ENCODE peak calls at places on chromosomes 12 and 14, in seven cellular contexts. B is lung; J is upper lobe of right lung; H is CD8-positive, alpha-beta memory T cell; U is MM.1S; Z is CD8-positive, alpha-beta T cell; D is right cardiac atrium. C is an unnamed sample.

GRCh38 chr14:95895720-95896119 is 19.1 kb downstream of the TUNAR start:
- DNase-seq in J (no peak), Z (no peak), U (peak; percentile 46), H (no peak), B (no peak), D (no peak), C (peak; percentile 31)

GRCh38 chr12:124401563-124402180 is 106.8 kb downstream of the RFLNA start:
- DNase-seq in U (no peak), B (no peak), J (no peak), H (no peak), Z (no peak), D (no peak), C (no peak)

GRCh38 chr12:111453071-111453989 is 47.6 kb downstream of the SH2B3 start:
- DNase-seq in D (no peak), H (no peak), J (no peak), U (no peak), Z (no peak), B (peak; percentile 24), C (no peak)

GRCh38 chr12:95191060-95191696 is 26.1 kb downstream of the FGD6 start:
- DNase-seq in Z (no peak), J (no peak), B (no peak), U (no peak), D (no peak), H (no peak), C (no peak)

GRCh38 chr12:101925352-101925751 is 48.0 kb downstream of the DRAM1 start:
- DNase-seq in B (peak; percentile 69), D (peak; percentile 77), H (no peak), Z (no peak), U (no peak), J (no peak), C (peak; percentile 98)

GRCh38 chr12:113980537-113981337 is 14.6 kb upstream of the RBM19 start:
- DNase-seq in H (peak; percentile 10), D (peak; percentile 20), U (peak; percentile 27), B (no peak), J (no peak), Z (peak; percentile 14), C (peak; percentile 87)

GRCh38 chr12:119547016-119547415 is 46.6 kb upstream of the TMEM233 start:
- DNase-seq in Z (no peak), U (no peak), J (no peak), H (no peak), D (no peak), B (no peak), C (no peak)

GRCh38 chr14:104898195-104898558 is 26.5 kb upstream of the PLD4 start:
- DNase-seq in J (no peak), H (no peak), D (no peak), U (no peak), B (no peak), Z (no peak), C (no peak)

GRCh38 chr14:105480807-105481801 is 5.6 kb upstream of the CRIP1 start:
- DNase-seq in J (peak; percentile 93), U (peak; percentile 53), D (peak; percentile 89), B (peak; percentile 89), H (peak; percentile 87), Z (peak; percentile 90), C (peak; percentile 92)

GRCh38 chr12:95622879-95623278 is 71.6 kb upstream of the USP44 start:
- DNase-seq in U (no peak), D (no peak), J (no peak), H (no peak), Z (no peak), B (no peak), C (no peak)

GRCh38 chr12:46265102-46265501 is 3.7 kb downstream of the SLC38A1 start:
- DNase-seq in H (no peak), U (no peak), D (no peak), B (no peak), Z (no peak), J (no peak), C (peak; percentile 5)

GRCh38 chr12:46263140-46264017 is 5.5 kb downstream of the SLC38A1 start:
- DNase-seq in D (no peak), H (no peak), J (no peak), Z (no peak), B (no peak), U (no peak), C (no peak)

GRCh38 chr12:46265734-46266133 is 3.1 kb downstream of the SLC38A1 start:
- DNase-seq in Z (no peak), U (no peak), H (no peak), D (no peak), J (no peak), B (no peak), C (no peak)

GRCh38 chr12:46266382-46266791 is 2.5 kb downstream of the SLC38A1 start:
- DNase-seq in D (no peak), U (peak; percentile 18), H (no peak), B (no peak), Z (peak; percentile 57), J (no peak), C (peak; percentile 46)

DNA sequence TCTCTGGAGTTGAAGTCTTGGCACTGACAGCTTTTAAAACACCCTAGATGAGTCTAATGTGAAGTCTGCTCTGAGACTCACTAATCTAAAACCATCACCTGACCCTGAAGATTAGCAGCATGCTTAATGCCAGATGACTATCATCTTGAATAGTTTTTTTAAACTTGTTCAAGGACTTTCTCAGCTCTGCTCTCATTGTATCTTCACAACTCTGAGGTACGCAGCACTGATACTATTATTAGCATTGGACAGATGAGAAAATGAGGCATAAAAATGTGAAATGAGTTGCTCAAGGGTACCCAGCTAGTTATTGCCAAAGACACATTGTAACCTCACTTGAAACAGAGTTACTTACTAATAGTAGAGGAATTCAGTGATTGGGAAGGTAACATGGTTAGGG is 4.8 kb downstream of the SLC38A1 start:
- DNase-seq in J (no peak), Z (no peak), U (no peak), D (no peak), B (no peak), H (no peak), C (peak; percentile 64)
- H3K4me1 ChIP-seq in J (peaks cover 23% of the 10 kb centered on the region), Z (peaks cover 71% of the 10 kb centered on the region), U (peaks cover 18% of the 10 kb centered on the region), D (peaks cover 5% of the 10 kb centered on the region), B (peaks cover 10% of the 10 kb centered on the region), H (peaks cover 71% of the 10 kb centered on the region), C (peaks cover 70% of the 10 kb centered on the region)

GRCh38 chr12:132583311-132583710 is 27.1 kb downstream of the LRCOL1 start:
- DNase-seq in D (no peak), U (no peak), B (no peak), Z (no peak), J (no peak), H (no peak), C (no peak)
- H3K4me3 ChIP-seq in D (no peak overlapping the region), U (no peak overlapping the region), B (no peak overlapping the region), Z (no peak overlapping the region), J (no peak overlapping the region), H (no peak overlapping the region), C (no peak overlapping the region)

GRCh38 chr12:54409267-54409666 is 9.8 kb downstream of the ITGA5 start:
- DNase-seq in U (no peak), H (no peak), D (no peak), J (no peak), B (no peak), Z (no peak), C (no peak)
- H3K4me1 ChIP-seq in U (peaks cover 17% of the 10 kb centered on the region), H (peaks cover 53% of the 10 kb centered on the region), D (peaks cover 34% of the 10 kb centered on the region), J (peaks cover 42% of the 10 kb centered on the region), B (peaks cover 26% of the 10 kb centered on the region), Z (peaks cover 53% of the 10 kb centered on the region), C (peaks cover 51% of the 10 kb centered on the region)

DNA sequence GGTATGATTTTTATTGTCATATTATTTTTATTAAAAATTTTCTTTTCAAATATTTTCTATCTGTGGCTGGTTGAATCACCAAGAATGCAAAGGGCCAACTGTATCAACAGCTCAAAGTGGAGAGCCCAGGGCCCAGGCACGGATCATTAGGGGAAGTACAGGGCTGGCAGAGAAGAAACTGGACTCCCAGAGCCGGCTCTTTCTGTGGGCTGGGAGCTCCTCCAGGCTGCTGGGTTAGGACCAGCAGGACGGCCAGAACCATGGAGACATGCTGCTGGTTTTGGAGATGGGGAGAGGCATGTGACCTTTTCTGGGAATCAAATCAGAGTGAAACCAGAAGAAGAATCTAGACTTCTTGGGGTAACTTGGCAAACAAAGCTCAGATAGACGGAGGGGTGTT is 220.5 kb downstream of the CACNA1C start:
- DNase-seq in B (no peak), J (no peak), U (no peak), Z (no peak), H (no peak), D (peak; percentile 64), C (peak; percentile 80)
- H3K4me3 ChIP-seq in B (no peak overlapping the region), J (no peak overlapping the region), U (no peak overlapping the region), Z (no peak overlapping the region), H (no peak overlapping the region), D (no peak overlapping the region), C (no peak overlapping the region)

DNA sequence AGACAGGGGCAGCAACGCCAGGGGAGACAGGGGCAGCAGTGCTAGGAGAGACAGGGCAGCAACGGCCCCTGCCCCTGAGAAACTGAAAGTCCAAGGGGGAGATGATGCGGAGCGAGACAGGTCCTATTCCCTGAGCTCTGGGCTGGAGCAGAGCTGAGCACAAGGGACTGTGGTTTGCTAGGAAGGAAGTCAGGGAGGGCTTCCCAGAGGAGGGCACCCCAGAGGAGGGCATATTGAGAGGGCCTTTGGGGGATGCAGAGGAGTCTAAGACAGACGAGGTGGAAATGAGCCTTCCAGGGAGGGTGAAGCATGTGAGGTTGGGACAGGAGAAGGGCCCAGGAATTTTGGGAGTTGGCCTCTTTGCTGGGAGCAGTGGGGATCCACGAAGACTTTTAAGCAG is 52.1 kb upstream of the BEGAIN start:
- DNase-seq in J (no peak), D (no peak), U (no peak), H (no peak), Z (no peak), B (no peak), C (no peak)
- H3K4me1 ChIP-seq in J (no peaks in the 10 kb centered on the region), D (no peaks in the 10 kb centered on the region), U (peaks cover 8% of the 10 kb centered on the region), H (peaks cover 43% of the 10 kb centered on the region), Z (peaks cover 56% of the 10 kb centered on the region), B (peaks cover under 1% of the 10 kb centered on the region), C (no peaks in the 10 kb centered on the region)

GRCh38 chr14:100165825-100166520 is 6.5 kb upstream of the DEGS2 start:
- DNase-seq in J (no peak), D (no peak), U (no peak), B (no peak), H (no peak), Z (no peak), C (no peak)
- H3K4me3 ChIP-seq in J (peak overlapping the region; percentile 24), D (peak overlapping the region; percentile 46), U (peak overlapping the region; percentile 24), B (no peak overlapping the region), H (peak overlapping the region; percentile 56), Z (peak overlapping the region; percentile 40), C (peak overlapping the region; percentile 43)

GRCh38 chr14:52929192-52929807 is 21.6 kb downstream of the FERMT2 start:
- DNase-seq in J (no peak), Z (no peak), U (no peak), D (no peak), H (no peak), B (no peak), C (no peak)
- H3K4me1 ChIP-seq in J (peaks cover under 1% of the 10 kb centered on the region), Z (no peaks in the 10 kb centered on the region), U (no peaks in the 10 kb centered on the region), D (peaks cover 24% of the 10 kb centered on the region), H (no peaks in the 10 kb centered on the region), B (peaks cover 6% of the 10 kb centered on the region), C (peaks cover 57% of the 10 kb centered on the region)

C was measured in GM23248.